ENCODE peak calls at places on chromosomes 4 and X, in four cellular contexts. One of them, this sample, is unnamed.

GRCh38 chr4:8090312-8090711 is 68.3 kb downstream of the ABLIM2 start:
- DNase-seq in heart left ventricle: peak
- DNase-seq in suprapubic skin: no peak
- DNase-seq in sigmoid colon: no peak
- DNase-seq in this sample: no peak

GRCh38 chr4:101348367-101348827 is 1.1 kb upstream of the PPP3CA start:
- DNase-seq in suprapubic skin: peak
- DNase-seq in heart left ventricle: no peak
- DNase-seq in sigmoid colon: no peak
- DNase-seq in this sample: no peak

GRCh38 chrX:19867411-19867732 is 20.0 kb downstream of the SH3KBP1 start:
- DNase-seq in heart left ventricle: no peak
- DNase-seq in suprapubic skin: no peak
- DNase-seq in sigmoid colon: no peak
- DNase-seq in this sample: peak

GRCh38 chr4:24266951-24267577 is 317.3 kb downstream of the DHX15 start:
- DNase-seq in suprapubic skin: no peak
- DNase-seq in sigmoid colon: no peak
- DNase-seq in heart left ventricle: no peak
- DNase-seq in this sample: no peak

GRCh38 chr4:102312447-102312846 is 32.8 kb downstream of the SLC39A8 start:
- DNase-seq in heart left ventricle: no peak
- DNase-seq in suprapubic skin: no peak
- DNase-seq in sigmoid colon: no peak
- DNase-seq in this sample: no peak

GRCh38 chrX:10416424-10416823 is 204.0 kb downstream of the MID1 start:
- DNase-seq in suprapubic skin: no peak
- DNase-seq in sigmoid colon: no peak
- DNase-seq in heart left ventricle: no peak
- DNase-seq in this sample: no peak

GRCh38 chrX:95893632-95894031 is 791.0 kb upstream of the DIAPH2 start:
- DNase-seq in heart left ventricle: no peak
- DNase-seq in suprapubic skin: no peak
- DNase-seq in sigmoid colon: no peak
- DNase-seq in this sample: peak

GRCh38 chrX:148865237-148865636 is 364.8 kb downstream of the AFF2 start:
- DNase-seq in heart left ventricle: no peak
- DNase-seq in suprapubic skin: no peak
- DNase-seq in sigmoid colon: no peak
- DNase-seq in this sample: no peak

GRCh38 chrX:153438522-153438921 is 7.3 kb downstream of the TREX2 start:
- DNase-seq in suprapubic skin: no peak
- DNase-seq in heart left ventricle: no peak
- DNase-seq in sigmoid colon: no peak
- DNase-seq in this sample: no peak

GRCh38 chr4:163688856-163689255 is 194.4 kb downstream of the TMA16 start:
- DNase-seq in heart left ventricle: no peak
- DNase-seq in sigmoid colon: no peak
- DNase-seq in suprapubic skin: no peak
- DNase-seq in this sample: no peak

GRCh38 chr4:54678826-54679225 is 21.1 kb downstream of the KIT start:
- DNase-seq in suprapubic skin: no peak
- DNase-seq in heart left ventricle: no peak
- DNase-seq in sigmoid colon: no peak
- DNase-seq in this sample: no peak

GRCh38 chrX:155027509-155028066 is 944 bp downstream of the FUNDC2 start:
- DNase-seq in suprapubic skin: no peak
- DNase-seq in sigmoid colon: peak
- DNase-seq in heart left ventricle: no peak
- DNase-seq in this sample: peak

GRCh38 chr4:76177709-76178108 is 29.5 kb upstream of the NUP54 start:
- DNase-seq in suprapubic skin: no peak
- DNase-seq in heart left ventricle: no peak
- DNase-seq in sigmoid colon: no peak
- DNase-seq in this sample: no peak

GRCh38 chrX:23287191-23287764 is 47.4 kb upstream of the PTCHD1 start:
- DNase-seq in suprapubic skin: no peak
- DNase-seq in sigmoid colon: no peak
- DNase-seq in heart left ventricle: no peak
- DNase-seq in this sample: no peak

DNA sequence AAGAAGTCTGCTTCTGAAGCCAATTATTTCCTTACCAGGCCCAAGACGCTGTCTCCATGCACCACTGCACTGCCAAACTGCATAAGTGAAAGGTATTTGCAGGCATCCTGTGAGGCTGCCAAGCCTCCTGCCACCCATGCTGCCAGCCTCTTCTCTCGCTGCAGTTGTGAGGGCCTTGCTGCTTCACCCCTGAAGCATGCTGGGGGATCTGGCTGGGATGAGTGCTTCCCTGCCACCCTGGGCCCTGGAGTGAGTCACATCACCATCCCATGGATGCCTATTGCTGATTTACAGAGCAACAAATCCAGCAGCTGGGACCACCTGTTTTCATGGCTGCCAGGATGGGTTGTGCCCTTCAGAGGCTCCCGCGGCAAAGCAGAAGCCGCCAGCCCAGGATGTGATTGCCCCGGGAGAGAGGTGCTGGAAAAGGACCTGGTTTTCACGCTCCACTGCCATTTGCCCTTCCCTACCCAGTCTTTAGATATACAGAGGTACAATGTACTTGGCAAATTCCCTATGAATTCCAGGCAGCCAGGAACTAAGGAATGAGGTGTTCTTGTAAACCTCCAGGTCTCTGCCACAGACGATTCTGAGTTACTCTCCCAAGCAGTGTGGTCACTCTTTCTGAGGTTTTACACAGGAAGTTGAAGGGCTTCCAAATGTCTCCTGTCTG is 41.5 kb upstream of the PTCHD1 start:
- DNase-seq in suprapubic skin: no peak
- DNase-seq in heart left ventricle: no peak
- DNase-seq in sigmoid colon: peak
- DNase-seq in this sample: no peak
- H3K4me3 ChIP-seq in suprapubic skin: no peak
- H3K4me3 ChIP-seq in heart left ventricle: no peak
- H3K4me3 ChIP-seq in sigmoid colon: no peak
- H3K4me3 ChIP-seq in this sample: no peak

GRCh38 chr4:89563431-89563830 is 255.8 kb upstream of the GPRIN3 start:
- DNase-seq in heart left ventricle: no peak
- DNase-seq in suprapubic skin: no peak
- DNase-seq in sigmoid colon: no peak
- DNase-seq in this sample: no peak

GRCh38 chr4:89561051-89561450 is 253.5 kb upstream of the GPRIN3 start:
- DNase-seq in sigmoid colon: no peak
- DNase-seq in suprapubic skin: no peak
- DNase-seq in heart left ventricle: no peak
- DNase-seq in this sample: no peak

GRCh38 chr4:89556596-89557305 is 249.2 kb upstream of the GPRIN3 start:
- DNase-seq in suprapubic skin: no peak
- DNase-seq in sigmoid colon: no peak
- DNase-seq in heart left ventricle: no peak
- DNase-seq in this sample: no peak

GRCh38 chr4:89562715-89563114 is 255.1 kb upstream of the GPRIN3 start:
- DNase-seq in suprapubic skin: no peak
- DNase-seq in heart left ventricle: no peak
- DNase-seq in sigmoid colon: no peak
- DNase-seq in this sample: no peak

GRCh38 chr4:89558147-89558546 is 250.5 kb upstream of the GPRIN3 start:
- DNase-seq in heart left ventricle: no peak
- DNase-seq in sigmoid colon: no peak
- DNase-seq in suprapubic skin: no peak
- DNase-seq in this sample: no peak
- TF ChIP-seq CTCF in heart left ventricle: no peak
- TF ChIP-seq CTCF in sigmoid colon: no peak
- TF ChIP-seq CTCF in suprapubic skin: no peak
- TF ChIP-seq CTCF in this sample: no peak

GRCh38 chrX:65671286-65671685 is 3.8 kb downstream of the MSN start:
- DNase-seq in suprapubic skin: no peak
- DNase-seq in heart left ventricle: no peak
- DNase-seq in sigmoid colon: no peak
- DNase-seq in this sample: no peak

GRCh38 chrX:65668362-65669310 is 1.2 kb downstream of the MSN start:
- DNase-seq in heart left ventricle: peak
- DNase-seq in sigmoid colon: peak
- DNase-seq in suprapubic skin: no peak
- DNase-seq in this sample: peak

GRCh38 chrX:65667157-65667502 is 324 bp upstream of the MSN start:
- DNase-seq in sigmoid colon: no peak
- DNase-seq in heart left ventricle: no peak
- DNase-seq in suprapubic skin: no peak
- DNase-seq in this sample: no peak

GRCh38 chrX:65671966-65672365 is 4.5 kb downstream of the MSN start:
- DNase-seq in heart left ventricle: no peak
- DNase-seq in suprapubic skin: no peak
- DNase-seq in sigmoid colon: no peak
- DNase-seq in this sample: no peak

DNA sequence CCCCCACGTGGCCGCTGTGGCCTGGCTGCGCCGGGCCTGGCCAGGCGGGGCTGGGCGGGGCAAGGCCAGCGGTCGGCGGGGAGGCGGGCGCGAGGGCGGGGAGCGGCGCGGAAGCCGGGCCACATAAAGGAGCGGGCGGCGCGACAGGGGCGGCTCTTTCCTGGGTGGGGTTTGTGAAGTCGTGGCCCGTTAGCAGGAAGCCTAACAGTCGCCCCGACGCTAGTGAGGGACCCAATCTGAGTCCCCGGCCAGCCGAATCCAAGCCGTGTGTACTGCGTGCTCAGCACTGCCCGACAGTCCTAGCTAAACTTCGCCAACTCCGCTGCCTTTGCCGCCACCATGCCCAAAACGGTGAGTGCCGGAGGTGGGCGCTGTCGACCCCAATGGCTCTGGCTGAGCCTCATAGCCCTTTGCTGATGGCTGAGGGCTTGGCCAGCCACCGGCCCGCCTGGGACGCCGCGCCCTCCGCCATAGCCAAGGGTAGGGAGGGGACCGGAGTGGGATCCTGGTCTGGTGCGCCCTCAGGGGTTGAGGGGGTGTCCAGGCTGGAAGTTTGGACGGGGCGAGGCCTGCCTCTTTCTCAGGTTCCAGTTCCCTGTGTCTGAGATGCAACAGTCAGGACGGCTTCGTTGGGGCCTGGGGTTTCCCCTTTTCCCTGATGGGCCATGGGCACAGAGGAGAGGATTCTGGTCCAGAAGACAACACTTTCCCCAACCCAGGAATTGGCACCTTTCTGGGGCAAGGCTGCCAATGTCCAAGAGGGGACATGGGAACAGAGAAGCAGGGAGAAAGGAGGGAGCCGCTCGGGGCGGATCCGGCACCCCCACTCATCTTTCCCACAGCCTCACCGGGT is at the start of gene MSN:
- DNase-seq in heart left ventricle: peak
- DNase-seq in sigmoid colon: peak
- DNase-seq in suprapubic skin: peak
- DNase-seq in this sample: peak
- TF ChIP-seq POLR2A in heart left ventricle: no peak
- TF ChIP-seq POLR2A in sigmoid colon: peak
- TF ChIP-seq POLR2A in suprapubic skin: peak
- TF ChIP-seq POLR2A in this sample: no peak

GRCh38 chrX:21975827-21976226 is 35.3 kb downstream of the SMS start:
- DNase-seq in heart left ventricle: no peak
- DNase-seq in sigmoid colon: no peak
- DNase-seq in suprapubic skin: no peak
- DNase-seq in this sample: no peak

GRCh38 chrX:21973321-21974010 is 33.0 kb downstream of the SMS start:
- DNase-seq in suprapubic skin: no peak
- DNase-seq in heart left ventricle: no peak
- DNase-seq in sigmoid colon: no peak
- DNase-seq in this sample: no peak

GRCh38 chrX:21972721-21973120 is 32.2 kb downstream of the SMS start:
- DNase-seq in suprapubic skin: no peak
- DNase-seq in heart left ventricle: no peak
- DNase-seq in sigmoid colon: no peak
- DNase-seq in this sample: no peak

GRCh38 chrX:21975242-21975641 is 34.7 kb downstream of the SMS start:
- DNase-seq in suprapubic skin: no peak
- DNase-seq in sigmoid colon: no peak
- DNase-seq in heart left ventricle: no peak
- DNase-seq in this sample: no peak

DNA sequence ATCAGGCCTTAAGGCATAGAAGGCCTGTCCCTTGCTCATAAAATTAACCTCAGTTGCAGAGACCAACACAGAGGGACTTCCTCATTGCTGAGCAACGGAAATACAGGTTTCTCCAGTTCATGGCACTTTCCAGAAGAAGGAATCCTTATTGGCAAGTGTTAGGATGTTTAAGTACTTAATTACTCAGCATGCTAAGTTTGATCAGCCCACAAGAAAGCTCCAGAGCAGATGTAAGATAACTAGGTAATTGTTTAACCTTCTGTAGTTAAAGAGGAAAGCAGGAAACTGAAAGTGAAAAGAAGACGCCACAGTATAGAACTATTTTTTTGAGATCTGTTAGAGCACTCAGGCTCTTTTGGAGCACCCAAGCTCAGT is 33.5 kb downstream of the SMS start:
- DNase-seq in heart left ventricle: no peak
- DNase-seq in sigmoid colon: no peak
- DNase-seq in suprapubic skin: no peak
- DNase-seq in this sample: no peak
- H3K4me3 ChIP-seq in heart left ventricle: no peak
- H3K4me3 ChIP-seq in sigmoid colon: peak
- H3K4me3 ChIP-seq in suprapubic skin: no peak
- H3K4me3 ChIP-seq in this sample: no peak

GRCh38 chrX:49184294-49185061 is 1.7 kb downstream of the PRICKLE3 start:
- DNase-seq in heart left ventricle: peak
- DNase-seq in sigmoid colon: peak
- DNase-seq in suprapubic skin: peak
- DNase-seq in this sample: peak
- TF ChIP-seq CTCF in heart left ventricle: no peak
- TF ChIP-seq CTCF in sigmoid colon: no peak
- TF ChIP-seq CTCF in suprapubic skin: no peak
- TF ChIP-seq CTCF in this sample: no peak